ENCODE peak calls at places on chromosomes 7 and 10, in six cellular contexts. S, W, Y, J, Z and G are unnamed samples.

GRCh38 chr10:7311256-7312178 is 99.3 kb downstream of the SFMBT2 start:
- DNase-seq in Z (no peak), Y (no peak), J (no peak), S (no peak), W (no peak), G (no peak)

GRCh38 chr7:29179110-29179509 is 15.5 kb upstream of the CHN2 start:
- DNase-seq in Y (no peak), Z (no peak), W (no peak), J (no peak), S (no peak), G (no peak)

GRCh38 chr10:92729886-92730285 is 40.1 kb downstream of the HHEX start:
- DNase-seq in Z (no peak), W (no peak), J (no peak), Y (no peak), S (no peak), G (no peak)

GRCh38 chr10:77960829-77961329 is 34.3 kb upstream of the DLG5 start:
- DNase-seq in Y (no peak), J (no peak), Z (no peak), S (no peak), W (no peak), G (no peak)

GRCh38 chr10:73827346-73828089 is 16.1 kb upstream of the NDST2 start:
- DNase-seq in J (no peak), S (no peak), Z (no peak), Y (peak), W (no peak), G (no peak)

GRCh38 chr10:30701471-30702173 is 72.1 kb upstream of the LYZL2 start:
- DNase-seq in Z (peak), S (no peak), Y (no peak), W (no peak), J (no peak), G (peak)

GRCh38 chr10:101229275-101230184 is at the start of gene LBX1:
- DNase-seq in S (no peak), Z (no peak), W (no peak), Y (no peak), J (no peak), G (no peak)

GRCh38 chr10:82742478-82742877 is 867.5 kb downstream of the NRG3 start:
- DNase-seq in Y (no peak), W (no peak), S (no peak), J (no peak), Z (no peak), G (no peak)

GRCh38 chr10:125148576-125148975 is 11.8 kb downstream of the CTBP2 start:
- DNase-seq in Y (no peak), W (no peak), S (no peak), Z (no peak), J (no peak), G (no peak)

GRCh38 chr7:77450054-77450453 is 33.9 kb upstream of the GSAP start:
- DNase-seq in J (no peak), Y (no peak), S (no peak), W (no peak), Z (no peak), G (no peak)

GRCh38 chr10:70887804-70888800 is at the start of gene PCBD1:
- DNase-seq in Z (peak), W (peak), S (peak), J (peak), Y (no peak), G (peak)

GRCh38 chr7:133550145-133550544 is 297.3 kb downstream of the EXOC4 start:
- DNase-seq in Z (no peak), Y (no peak), S (no peak), W (no peak), J (no peak), G (no peak)

GRCh38 chr10:24494236-24494635 is 229.5 kb downstream of the ARHGAP21 start:
- DNase-seq in S (no peak), J (no peak), W (no peak), Y (no peak), Z (no peak), G (no peak)

GRCh38 chr10:79904671-79905321 is 44.1 kb downstream of the SFTPD start:
- DNase-seq in S (peak), J (peak), Z (peak), Y (no peak), W (no peak), G (peak)

GRCh38 chr10:78407009-78407711 is 373.5 kb downstream of the RPS24 start:
- DNase-seq in Y (peak), S (peak), Z (peak), J (peak), W (no peak), G (no peak)

GRCh38 chr7:151432658-151433521 is 7.1 kb downstream of the CRYGN start:
- DNase-seq in Y (no peak), Z (no peak), J (no peak), W (no peak), S (no peak), G (peak)

GRCh38 chr10:109374215-109374614 is 549.1 kb downstream of the XPNPEP1 start:
- DNase-seq in W (no peak), Z (no peak), S (no peak), Y (no peak), J (no peak), G (no peak)

GRCh38 chr10:43653746-43654145 is 5.1 kb upstream of the ZNF32 start:
- DNase-seq in S (no peak), Z (no peak), W (no peak), Y (no peak), J (no peak), G (no peak)

GRCh38 chr7:42672339-42672990 is 239.4 kb downstream of the C7orf25 start:
- DNase-seq in S (no peak), Z (no peak), W (no peak), J (no peak), Y (no peak), G (no peak)

GRCh38 chr7:22364910-22365309 is 8.0 kb upstream of the RAPGEF5 start:
- DNase-seq in J (peak), W (no peak), S (no peak), Z (no peak), Y (no peak), G (no peak)

GRCh38 chr10:102114861-102115618 is 5.1 kb downstream of the LDB1 start:
- DNase-seq in W (peak), Z (peak), J (peak), Y (peak), S (peak), G (peak)

GRCh38 chr10:84820596-84820995 is 492.2 kb downstream of the CCSER2 start:
- DNase-seq in Y (no peak), W (no peak), Z (no peak), S (no peak), J (no peak), G (no peak)

GRCh38 chr10:10361486-10361885 is 656.2 kb upstream of the CELF2 start:
- DNase-seq in Z (no peak), W (no peak), J (no peak), Y (no peak), S (no peak), G (no peak)

GRCh38 chr7:115522174-115522573 is 508.4 kb downstream of the TFEC start:
- DNase-seq in W (no peak), S (no peak), Y (no peak), Z (no peak), J (no peak), G (no peak)